ENCODE peak calls at places on chromosome 14, in four cellular contexts. J is stimulated activated naive CD4-positive, alpha-beta T cell; I is EH; P is NCI-H2029. R is an unnamed sample.

GRCh38 chr14:100708349-100709217 is 18.1 kb upstream of the DLK1 start:
- DNase-seq in I (no peak), P (peak), J (no peak), R (no peak)

GRCh38 chr14:96264850-96265249 is 8.8 kb downstream of the BDKRB1 start:
- DNase-seq in I (peak), P (no peak), J (no peak), R (peak)

GRCh38 chr14:77805703-77806102 is 5.8 kb downstream of the ADCK1 start:
- DNase-seq in I (no peak), J (no peak), P (no peak), R (no peak)

GRCh38 chr14:100686858-100687257 is 39.8 kb upstream of the DLK1 start:
- DNase-seq in J (no peak), I (no peak), P (no peak), R (no peak)

GRCh38 chr14:42470427-42470719 is 863.7 kb downstream of the LRFN5 start:
- DNase-seq in P (no peak), J (no peak), I (no peak), R (no peak)

GRCh38 chr14:59844414-59844813 is 26.2 kb downstream of the RTN1 start:
- DNase-seq in I (no peak), J (no peak), P (no peak), R (no peak)

GRCh38 chr14:84209021-84209420 is 1320.9 kb upstream of the FLRT2 start:
- DNase-seq in P (no peak), J (no peak), I (no peak), R (no peak)

GRCh38 chr14:72892103-72892878 is 1.6 kb downstream of the DPF3 start:
- DNase-seq in J (peak), I (peak), P (no peak), R (peak)

GRCh38 chr14:84686550-84686949 is 843.4 kb upstream of the FLRT2 start:
- DNase-seq in P (no peak), J (no peak), I (no peak), R (no peak)

GRCh38 chr14:103127356-103127755 is 4.1 kb downstream of the TNFAIP2 start:
- DNase-seq in I (no peak), J (no peak), P (no peak), R (no peak)

GRCh38 chr14:78254911-78255431 is 84.8 kb downstream of the NRXN3 start:
- DNase-seq in I (peak), P (peak), J (no peak), R (no peak)

GRCh38 chr14:25431211-25432076 is 381.5 kb upstream of the STXBP6 start:
- DNase-seq in P (no peak), I (no peak), J (no peak), R (peak)

GRCh38 chr14:28751467-28752058 is 15.0 kb upstream of the FOXG1 start:
- DNase-seq in I (peak), J (no peak), P (peak), R (peak)

GRCh38 chr14:96852823-96853422 is 55.7 kb downstream of the VRK1 start:
- DNase-seq in J (peak), P (no peak), I (peak), R (peak)

GRCh38 chr14:72889366-72889765 is 4.5 kb downstream of the DPF3 start:
- DNase-seq in P (no peak), I (no peak), J (no peak), R (no peak)

GRCh38 chr14:98826618-98827017 is 445.4 kb downstream of the BCL11B start:
- DNase-seq in I (no peak), J (peak), P (peak), R (no peak)

GRCh38 chr14:22976620-22977433 is 5.5 kb downstream of the AJUBA start:
- DNase-seq in P (peak), I (peak), J (no peak), R (peak)

GRCh38 chr14:60506462-60506984 is 2.4 kb upstream of the SIX6 start:
- DNase-seq in I (no peak), J (no peak), P (no peak), R (no peak)

GRCh38 chr14:85300119-85300518 is 229.8 kb upstream of the FLRT2 start:
- DNase-seq in P (no peak), J (no peak), I (no peak), R (no peak)

GRCh38 chr14:76828339-76829015 is 2.3 kb downstream of the LRRC74A start:
- DNase-seq in P (no peak), I (no peak), J (no peak), R (no peak)

GRCh38 chr14:105241641-105242040 is 6.7 kb upstream of the BTBD6 start:
- DNase-seq in J (no peak), I (no peak), P (no peak), R (no peak)

GRCh38 chr14:50342211-50343080 is 30.3 kb downstream of the DMAC2L start:
- DNase-seq in P (peak), J (peak), I (peak), R (peak)

GRCh38 chr14:20807304-20807956 is 4.8 kb upstream of the RNASE1 start:
- DNase-seq in J (no peak), P (no peak), I (no peak), R (no peak)

GRCh38 chr14:62017651-62018230 is 255.5 kb downstream of the SNAPC1 start:
- DNase-seq in P (no peak), J (no peak), I (no peak), R (no peak)

GRCh38 chr14:78697341-78697740 is 527.2 kb downstream of the NRXN3 start:
- DNase-seq in P (no peak), I (peak), J (no peak), R (peak)

GRCh38 chr14:103679351-103679750 is 35.9 kb downstream of the XRCC3 start:
- DNase-seq in J (peak), I (peak), P (no peak), R (peak)

GRCh38 chr14:28599191-28599590 is 167.4 kb upstream of the FOXG1 start:
- DNase-seq in I (no peak), P (no peak), J (no peak), R (no peak)

GRCh38 chr14:97692084-97692483 is 894.9 kb downstream of the VRK1 start:
- DNase-seq in P (peak), I (no peak), J (no peak), R (peak)

GRCh38 chr14:24329736-24330135 is 5.1 kb downstream of the ADCY4 start:
- DNase-seq in I (no peak), P (no peak), J (no peak), R (no peak)

GRCh38 chr14:104291123-104292000 is 153.0 kb downstream of the KIF26A start:
- DNase-seq in J (no peak), I (no peak), P (peak), R (peak)

GRCh38 chr14:76844223-76844622 is 18.0 kb downstream of the LRRC74A start:
- DNase-seq in P (peak), I (peak), J (peak), R (peak)

GRCh38 chr14:60061371-60061770 is 30.4 kb upstream of the PCNX4 start:
- DNase-seq in P (no peak), J (no peak), I (peak), R (no peak)

R was measured in NCI-H82.